ENCODE peak calls at places on chromosomes 5 and 9, in six cellular contexts. One of them, this sample, is unnamed. For H3K9me2, the result is how much of the 10 kb centered on the place peaks cover.

GRCh38 chr5:92801921-92802320 is 779.1 kb downstream of the NR2F1-AS1 start:
- DNase-seq in GM23338: no peak
- DNase-seq in MM.1S: no peak
- DNase-seq in HCT116: no peak
- DNase-seq in GM23248: peak
- DNase-seq in PC-3: no peak
- DNase-seq in this sample: no peak

GRCh38 chr5:141869514-141869913 is 8.7 kb downstream of the PCDH1 start:
- DNase-seq in MM.1S: no peak
- DNase-seq in GM23338: no peak
- DNase-seq in HCT116: no peak
- DNase-seq in PC-3: no peak
- DNase-seq in GM23248: peak
- DNase-seq in this sample: no peak

GRCh38 chr5:105350406-105351140 is 1788.0 kb upstream of the NUDT12 start:
- DNase-seq in MM.1S: no peak
- DNase-seq in GM23338: no peak
- DNase-seq in GM23248: no peak
- DNase-seq in HCT116: no peak
- DNase-seq in PC-3: no peak
- DNase-seq in this sample: no peak

GRCh38 chr5:39253211-39253610 is 33.8 kb upstream of the FYB1 start:
- DNase-seq in GM23338: no peak
- DNase-seq in GM23248: peak
- DNase-seq in HCT116: no peak
- DNase-seq in MM.1S: no peak
- DNase-seq in PC-3: peak
- DNase-seq in this sample: no peak

GRCh38 chr5:177025139-177025538 is 2.6 kb downstream of the ZNF346 start:
- DNase-seq in MM.1S: no peak
- DNase-seq in GM23248: peak
- DNase-seq in HCT116: no peak
- DNase-seq in PC-3: no peak
- DNase-seq in GM23338: no peak
- DNase-seq in this sample: no peak

GRCh38 chr5:9265391-9266287 is 280.2 kb downstream of the SEMA5A start:
- DNase-seq in HCT116: no peak
- DNase-seq in GM23338: peak
- DNase-seq in MM.1S: no peak
- DNase-seq in PC-3: peak
- DNase-seq in GM23248: peak
- DNase-seq in this sample: no peak

GRCh38 chr5:74032617-74033016 is 406.6 kb downstream of the ARHGEF28 start:
- DNase-seq in PC-3: no peak
- DNase-seq in MM.1S: no peak
- DNase-seq in HCT116: no peak
- DNase-seq in GM23248: no peak
- DNase-seq in GM23338: no peak
- DNase-seq in this sample: no peak

GRCh38 chr9:16341176-16341575 is 529.3 kb downstream of the BNC2 start:
- DNase-seq in HCT116: no peak
- DNase-seq in PC-3: peak
- DNase-seq in GM23248: peak
- DNase-seq in GM23338: no peak
- DNase-seq in MM.1S: no peak
- DNase-seq in this sample: no peak

GRCh38 chr5:77171141-77171910 is 39.2 kb upstream of the PDE8B start:
- DNase-seq in MM.1S: no peak
- DNase-seq in GM23248: no peak
- DNase-seq in GM23338: no peak
- DNase-seq in HCT116: no peak
- DNase-seq in PC-3: no peak
- DNase-seq in this sample: no peak

GRCh38 chr5:172370648-172371248 is 83.6 kb downstream of the SH3PXD2B start:
- DNase-seq in MM.1S: peak
- DNase-seq in GM23248: peak
- DNase-seq in GM23338: peak
- DNase-seq in PC-3: peak
- DNase-seq in HCT116: peak
- DNase-seq in this sample: peak

GRCh38 chr5:76692274-76692540 is 23.7 kb upstream of the F2R start:
- DNase-seq in PC-3: no peak
- DNase-seq in MM.1S: no peak
- DNase-seq in HCT116: no peak
- DNase-seq in GM23248: no peak
- DNase-seq in GM23338: no peak
- DNase-seq in this sample: no peak

GRCh38 chr9:70587143-70587710 is 172.8 kb upstream of the KLF9 start:
- DNase-seq in GM23248: peak
- DNase-seq in GM23338: no peak
- DNase-seq in HCT116: no peak
- DNase-seq in MM.1S: no peak
- DNase-seq in PC-3: no peak
- DNase-seq in this sample: no peak

GRCh38 chr5:142314606-142315005 is 10.2 kb downstream of the SPRY4 start:
- DNase-seq in PC-3: no peak
- DNase-seq in GM23338: no peak
- DNase-seq in GM23248: no peak
- DNase-seq in HCT116: no peak
- DNase-seq in MM.1S: no peak
- DNase-seq in this sample: no peak

GRCh38 chr5:103886826-103887225 is 324.2 kb upstream of the NUDT12 start:
- DNase-seq in MM.1S: no peak
- DNase-seq in GM23248: no peak
- DNase-seq in PC-3: no peak
- DNase-seq in GM23338: no peak
- DNase-seq in HCT116: no peak
- DNase-seq in this sample: no peak

GRCh38 chr5:153517105-153517700 is 26.7 kb downstream of the GRIA1 start:
- DNase-seq in PC-3: no peak
- DNase-seq in GM23248: no peak
- DNase-seq in HCT116: no peak
- DNase-seq in GM23338: peak
- DNase-seq in MM.1S: no peak
- DNase-seq in this sample: peak

GRCh38 chr5:91296691-91297143 is 86.4 kb downstream of the ARRDC3 start:
- DNase-seq in MM.1S: no peak
- DNase-seq in HCT116: no peak
- DNase-seq in GM23338: no peak
- DNase-seq in GM23248: peak
- DNase-seq in PC-3: no peak
- DNase-seq in this sample: no peak

GRCh38 chr9:85483214-85483613 is 258.5 kb downstream of the AGTPBP1 start:
- DNase-seq in GM23248: no peak
- DNase-seq in HCT116: peak
- DNase-seq in MM.1S: peak
- DNase-seq in GM23338: peak
- DNase-seq in PC-3: peak
- DNase-seq in this sample: peak

GRCh38 chr5:112968411-112969106 is 8.0 kb upstream of the DCP2 start:
- DNase-seq in GM23338: no peak
- DNase-seq in PC-3: peak
- DNase-seq in MM.1S: no peak
- DNase-seq in HCT116: no peak
- DNase-seq in GM23248: no peak
- DNase-seq in this sample: no peak

GRCh38 chr5:106522296-106522695 is 1148.4 kb downstream of the EFNA5 start:
- DNase-seq in MM.1S: no peak
- DNase-seq in PC-3: peak
- DNase-seq in GM23248: no peak
- DNase-seq in HCT116: no peak
- DNase-seq in GM23338: no peak
- DNase-seq in this sample: no peak

GRCh38 chr9:125147401-125147951 is 4.1 kb upstream of the SCAI start:
- DNase-seq in HCT116: no peak
- DNase-seq in PC-3: no peak
- DNase-seq in MM.1S: no peak
- DNase-seq in GM23248: no peak
- DNase-seq in GM23338: no peak
- DNase-seq in this sample: no peak

DNA sequence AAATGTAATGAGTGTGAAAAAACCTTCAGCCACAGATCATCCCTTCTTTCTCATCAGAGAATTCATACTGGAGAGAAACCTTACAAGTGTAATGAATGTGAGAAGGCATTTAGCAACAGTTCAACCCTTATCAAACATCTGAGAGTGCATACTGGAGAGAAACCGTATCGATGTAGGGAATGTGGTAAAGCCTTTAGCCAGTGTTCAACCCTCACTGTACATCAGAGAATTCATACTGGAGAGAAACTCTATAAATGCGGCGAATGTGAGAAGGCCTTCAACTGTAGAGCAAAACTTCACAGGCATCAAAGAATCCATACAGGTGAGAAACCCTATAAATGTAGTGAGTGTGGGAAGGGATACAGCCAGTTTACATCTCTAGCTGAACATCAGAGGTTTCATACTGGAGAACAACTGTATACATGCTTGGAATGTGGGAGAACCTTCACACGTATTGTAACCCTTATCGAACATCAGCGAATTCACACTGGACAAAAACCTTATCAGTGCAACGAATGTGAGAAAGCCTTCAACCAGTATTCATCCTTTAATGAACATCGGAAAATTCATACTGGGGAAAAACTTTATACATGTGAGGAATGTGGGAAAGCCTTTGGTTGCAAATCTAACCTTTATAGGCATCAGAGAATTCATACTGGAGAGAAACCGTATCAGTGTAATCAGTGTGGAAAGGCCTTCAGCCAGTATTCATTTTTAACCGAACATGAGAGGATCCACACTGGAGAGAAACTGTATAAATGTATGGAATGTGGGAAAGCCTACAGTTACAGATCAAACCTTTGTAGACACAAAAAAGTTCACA is 19.2 kb downstream of the ZNF354C start:
- DNase-seq in GM23338: no peak
- DNase-seq in GM23248: peak
- DNase-seq in PC-3: no peak
- DNase-seq in MM.1S: no peak
- DNase-seq in HCT116: no peak
- DNase-seq in this sample: no peak
- H3K9me2 ChIP-seq in GM23338: under half
- H3K9me2 ChIP-seq in GM23248: under half
- H3K9me2 ChIP-seq in PC-3: under half
- H3K9me2 ChIP-seq in MM.1S: under half
- H3K9me2 ChIP-seq in HCT116: under half
- H3K9me2 ChIP-seq in this sample: under half

GRCh38 chr9:72013188-72013877 is 47.1 kb downstream of the C9orf57 start:
- DNase-seq in PC-3: no peak
- DNase-seq in MM.1S: peak
- DNase-seq in GM23248: no peak
- DNase-seq in HCT116: no peak
- DNase-seq in GM23338: no peak
- DNase-seq in this sample: no peak

GRCh38 chr9:72012642-72013041 is 47.8 kb downstream of the C9orf57 start:
- DNase-seq in HCT116: no peak
- DNase-seq in MM.1S: peak
- DNase-seq in PC-3: no peak
- DNase-seq in GM23338: no peak
- DNase-seq in GM23248: peak
- DNase-seq in this sample: no peak
- H3K9me2 ChIP-seq in HCT116: under half
- H3K9me2 ChIP-seq in MM.1S: under half
- H3K9me2 ChIP-seq in PC-3: under half
- H3K9me2 ChIP-seq in GM23338: under half
- H3K9me2 ChIP-seq in GM23248: under half
- H3K9me2 ChIP-seq in this sample: under half

GRCh38 chr9:115715656-115716055 is 437.9 kb upstream of the PAPPA start:
- DNase-seq in PC-3: no peak
- DNase-seq in GM23248: peak
- DNase-seq in MM.1S: no peak
- DNase-seq in HCT116: no peak
- DNase-seq in GM23338: no peak
- DNase-seq in this sample: no peak

GRCh38 chr9:115717711-115718173 is 435.8 kb upstream of the PAPPA start:
- DNase-seq in PC-3: no peak
- DNase-seq in HCT116: no peak
- DNase-seq in GM23248: peak
- DNase-seq in GM23338: no peak
- DNase-seq in MM.1S: no peak
- DNase-seq in this sample: no peak

DNA sequence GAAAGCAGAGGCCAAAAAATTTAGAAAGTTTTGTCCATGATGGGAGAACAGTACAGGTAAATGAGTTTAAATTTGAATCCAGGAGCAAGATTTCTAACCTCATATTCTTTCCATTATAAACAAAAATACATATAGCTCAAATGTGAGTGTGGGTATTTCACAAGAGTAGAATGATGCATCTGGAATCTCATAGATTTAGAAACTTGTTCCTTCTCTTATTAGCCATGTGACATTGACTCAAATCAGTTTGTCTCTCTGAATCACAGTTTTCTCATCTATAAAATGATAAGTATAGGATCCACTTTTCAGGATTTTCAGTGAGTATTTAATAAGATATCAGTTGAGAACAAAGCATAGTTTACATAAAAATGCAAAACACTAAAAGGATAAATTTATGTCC is 436.3 kb upstream of the PAPPA start:
- DNase-seq in MM.1S: no peak
- DNase-seq in PC-3: no peak
- DNase-seq in GM23248: peak
- DNase-seq in HCT116: no peak
- DNase-seq in GM23338: no peak
- DNase-seq in this sample: no peak
- H3K9me2 ChIP-seq in MM.1S: under half
- H3K9me2 ChIP-seq in PC-3: under half
- H3K9me2 ChIP-seq in GM23248: under half
- H3K9me2 ChIP-seq in HCT116: under half
- H3K9me2 ChIP-seq in GM23338: under half
- H3K9me2 ChIP-seq in this sample: under half

GRCh38 chr9:17480966-17481365 is 97.9 kb upstream of the SH3GL2 start:
- DNase-seq in GM23338: no peak
- DNase-seq in GM23248: no peak
- DNase-seq in PC-3: no peak
- DNase-seq in HCT116: no peak
- DNase-seq in MM.1S: no peak
- DNase-seq in this sample: no peak

GRCh38 chr9:17481565-17481964 is 97.3 kb upstream of the SH3GL2 start:
- DNase-seq in GM23248: no peak
- DNase-seq in MM.1S: no peak
- DNase-seq in PC-3: no peak
- DNase-seq in GM23338: peak
- DNase-seq in HCT116: no peak
- DNase-seq in this sample: no peak

GRCh38 chr9:17472126-17472525 is 106.7 kb upstream of the SH3GL2 start:
- DNase-seq in GM23338: no peak
- DNase-seq in GM23248: peak
- DNase-seq in PC-3: no peak
- DNase-seq in HCT116: no peak
- DNase-seq in MM.1S: no peak
- DNase-seq in this sample: no peak

GRCh38 chr9:17476401-17476800 is 102.5 kb upstream of the SH3GL2 start:
- DNase-seq in GM23248: no peak
- DNase-seq in PC-3: no peak
- DNase-seq in HCT116: no peak
- DNase-seq in MM.1S: peak
- DNase-seq in GM23338: no peak
- DNase-seq in this sample: no peak

DNA sequence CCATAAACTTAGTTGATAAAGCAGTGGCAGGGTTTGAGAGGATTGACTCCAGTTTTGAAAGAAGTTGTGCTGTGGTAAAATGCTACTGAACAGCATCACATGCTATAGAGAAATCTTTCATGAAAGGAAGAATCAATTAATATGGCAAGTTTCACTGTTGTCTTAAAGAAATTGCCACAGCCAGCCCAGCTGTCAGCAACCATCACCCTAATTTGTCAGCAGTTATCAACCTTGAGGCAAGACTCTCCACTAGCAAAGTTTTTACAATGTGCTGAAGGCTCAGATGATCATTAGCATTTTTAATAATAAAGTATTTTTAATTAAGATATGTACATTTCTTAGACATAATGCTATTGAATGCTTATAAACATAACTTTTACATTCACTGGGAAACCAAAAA is 101.0 kb upstream of the SH3GL2 start:
- DNase-seq in MM.1S: no peak
- DNase-seq in HCT116: no peak
- DNase-seq in PC-3: no peak
- DNase-seq in GM23248: no peak
- DNase-seq in GM23338: no peak
- DNase-seq in this sample: no peak
- H3K9me2 ChIP-seq in MM.1S: under half
- H3K9me2 ChIP-seq in HCT116: under half
- H3K9me2 ChIP-seq in PC-3: under half
- H3K9me2 ChIP-seq in GM23248: under half
- H3K9me2 ChIP-seq in GM23338: under half
- H3K9me2 ChIP-seq in this sample: under half